ENCODE peak calls at places on chromosomes 4 and X, in four cellular contexts. D, S, O and I are unnamed samples.

GRCh38 chr4:20474119-20474518 is 222.4 kb downstream of the SLIT2 start:
- DNase-seq in D (peak), S (no peak), O (no peak), I (no peak)

GRCh38 chrX:106901781-106902219 is 1.3 kb downstream of the RIPPLY1 start:
- DNase-seq in D (no peak), S (no peak), O (no peak), I (no peak)

GRCh38 chrX:151675121-151675746 is 20.0 kb upstream of the PRRG3 start:
- DNase-seq in D (no peak), S (no peak), O (no peak), I (no peak)

GRCh38 chr4:1578968-1579833 is 104.9 kb downstream of the FAM53A start:
- DNase-seq in D (peak), S (peak), O (peak), I (peak)

GRCh38 chr4:131288441-131288840 is 1860.7 kb upstream of the PCDH10 start:
- DNase-seq in D (no peak), S (no peak), O (no peak), I (no peak)

GRCh38 chrX:40105791-40106676 is 8.3 kb upstream of the BCOR start:
- DNase-seq in D (peak), S (peak), O (peak), I (peak)

GRCh38 chr4:61200195-61200990 is at the start of gene ADGRL3:
- DNase-seq in D (peak), S (peak), O (no peak), I (no peak)

GRCh38 chr4:111937368-111937767 is 207.9 kb upstream of the FAM241A start:
- DNase-seq in D (peak), S (no peak), O (no peak), I (no peak)

GRCh38 chr4:112325522-112325921 is 28.4 kb downstream of the ALPK1 start:
- DNase-seq in D (no peak), S (no peak), O (no peak), I (no peak)

GRCh38 chr4:160848901-160849735 is 1314.7 kb downstream of the FSTL5 start:
- DNase-seq in D (peak), S (no peak), O (no peak), I (peak)

GRCh38 chr4:37268311-37268710 is 23.8 kb downstream of the NWD2 start:
- DNase-seq in D (no peak), S (no peak), O (no peak), I (no peak)

GRCh38 chrX:69158166-69159040 is 6.8 kb downstream of the PJA1 start:
- DNase-seq in D (peak), S (peak), O (peak), I (peak)

GRCh38 chr4:73603854-73604584 is 16.2 kb downstream of the RASSF6 start:
- DNase-seq in D (peak), S (no peak), O (no peak), I (no peak)

GRCh38 chr4:129822708-129823504 is 727.0 kb downstream of the C4orf33 start:
- DNase-seq in D (peak), S (peak), O (no peak), I (peak)

GRCh38 chrX:25523574-25523973 is 507.8 kb upstream of the ARX start:
- DNase-seq in D (peak), S (peak), O (peak), I (peak)

GRCh38 chr4:185925910-185926360 is 113.9 kb upstream of the SORBS2 start:
- DNase-seq in D (no peak), S (peak), O (no peak), I (no peak)

GRCh38 chr4:1369484-1370079 is 22.6 kb downstream of the UVSSA start:
- DNase-seq in D (no peak), S (no peak), O (no peak), I (no peak)

GRCh38 chr4:105304085-105304484 is 157.4 kb downstream of the TET2 start:
- DNase-seq in D (no peak), S (no peak), O (no peak), I (no peak)

GRCh38 chrX:153877571-153878261 is 8.3 kb downstream of the L1CAM start:
- DNase-seq in D (no peak), S (no peak), O (no peak), I (no peak)

GRCh38 chrX:30504309-30504708 is 73.3 kb downstream of the TASL start:
- DNase-seq in D (peak), S (no peak), O (no peak), I (no peak)

GRCh38 chrX:9207142-9207541 is 173.2 kb upstream of the FAM9B start:
- DNase-seq in D (peak), S (no peak), O (no peak), I (no peak)

GRCh38 chr4:8721621-8722020 is 129.1 kb downstream of the CPZ start:
- DNase-seq in D (no peak), S (peak), O (no peak), I (no peak)

GRCh38 chr4:10278071-10278470 is 161.5 kb upstream of the WDR1 start:
- DNase-seq in D (no peak), S (no peak), O (no peak), I (no peak)

GRCh38 chr4:140149851-140150635 is 3.9 kb downstream of the MAML3 start:
- DNase-seq in D (peak), S (peak), O (peak), I (peak)

GRCh38 chrX:116317409-116317808 is 119.0 kb upstream of the SLC6A14 start:
- DNase-seq in D (peak), S (peak), O (no peak), I (no peak)

GRCh38 chrX:20742106-20742505 is 475.4 kb upstream of the RPS6KA3 start:
- DNase-seq in D (no peak), S (no peak), O (no peak), I (no peak)

GRCh38 chrX:140090800-140091275 is 125.5 kb upstream of the CXorf66 start:
- DNase-seq in D (no peak), S (no peak), O (no peak), I (no peak)

GRCh38 chr4:156615066-156615514 is 356.5 kb downstream of the PDGFC start:
- DNase-seq in D (peak), S (no peak), O (no peak), I (peak)

GRCh38 chrX:102517331-102517730 is 792 bp upstream of the TMSB15A start:
- DNase-seq in D (peak), S (no peak), O (no peak), I (no peak)

GRCh38 chr4:39555472-39555871 is 28.2 kb upstream of the UGDH start:
- DNase-seq in D (no peak), S (no peak), O (no peak), I (no peak)

GRCh38 chr4:75895744-75896314 is 6.4 kb downstream of the PPEF2 start:
- DNase-seq in D (peak), S (no peak), O (no peak), I (peak)

GRCh38 chrX:10897768-10898167 is 213.4 kb upstream of the HCCS start:
- DNase-seq in D (no peak), S (no peak), O (no peak), I (no peak)

GRCh38 chrX:63101879-63102620 is 249.1 kb downstream of the SPIN4 start:
- DNase-seq in D (no peak), S (no peak), O (no peak), I (no peak)

GRCh38 chrX:19578956-19579355 is 63.6 kb upstream of the MAP3K15 start:
- DNase-seq in D (no peak), S (peak), O (no peak), I (no peak)

DNA sequence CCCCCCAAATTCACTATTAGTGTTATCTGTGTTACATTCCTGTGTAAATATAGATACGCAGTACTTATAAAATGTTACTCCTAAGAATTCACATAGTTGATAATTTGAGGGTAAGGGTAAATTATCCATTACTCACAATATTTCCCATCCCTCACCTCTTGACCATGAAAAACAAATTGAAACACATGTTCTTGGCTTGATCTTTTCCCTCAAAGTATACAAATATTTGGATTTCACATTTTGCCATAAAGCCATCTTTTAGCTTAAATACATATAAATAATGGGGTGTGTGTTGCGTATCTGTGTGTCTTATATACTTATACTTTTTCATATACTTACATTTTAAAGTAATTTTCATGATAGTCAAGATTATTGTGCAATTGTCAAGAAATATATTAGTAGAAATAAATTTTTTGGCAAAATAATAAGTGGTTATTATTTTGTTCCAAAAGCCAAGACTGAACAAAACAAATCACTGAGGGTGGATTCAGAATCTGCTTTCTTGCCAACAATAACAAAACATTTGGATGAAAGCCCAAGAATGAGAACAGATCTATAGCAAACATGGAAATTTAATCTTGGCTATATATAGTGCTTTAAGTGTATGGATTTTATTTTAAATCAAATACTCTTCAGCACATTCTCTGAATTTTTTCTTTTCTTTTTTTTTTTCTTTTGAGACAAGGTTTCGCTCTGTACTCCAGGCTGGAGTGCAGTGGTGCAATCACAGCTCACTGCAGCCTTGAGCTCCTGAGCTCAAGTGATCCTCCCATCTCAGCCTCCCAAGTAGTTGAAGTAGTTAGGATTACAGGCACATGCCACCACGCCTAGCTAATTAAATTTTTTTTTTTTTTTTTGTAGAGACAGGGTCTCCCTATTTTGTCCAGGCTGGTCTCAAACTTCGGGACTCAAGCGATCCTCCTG is 48.5 kb upstream of the PRSS48 start:
- DNase-seq in D (peak), S (no peak), O (no peak), I (no peak)
- H3K4me3 ChIP-seq in D (no peak), S (peak), O (no peak), I (no peak)

DNA sequence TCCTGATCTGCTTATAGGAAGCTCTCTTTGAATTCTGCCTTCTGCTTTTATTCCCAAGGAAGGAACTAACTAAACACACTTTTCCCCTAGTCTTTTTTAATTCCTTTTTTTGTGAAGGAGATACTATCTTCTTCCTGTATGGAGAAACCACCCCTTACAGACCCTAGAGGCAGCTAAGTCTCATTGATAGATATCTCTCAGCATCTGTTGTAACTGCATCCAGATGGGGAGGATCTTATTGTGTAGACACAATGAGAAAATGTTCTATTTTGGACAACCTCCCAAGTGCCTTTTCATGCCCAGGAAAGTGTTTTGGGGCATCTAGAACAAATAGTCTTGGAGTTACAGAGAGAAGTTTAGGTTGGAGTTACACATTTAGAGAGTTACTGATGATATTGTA is 64.4 kb downstream of the AFF1 start:
- DNase-seq in D (no peak), S (no peak), O (no peak), I (no peak)
- H3K4me3 ChIP-seq in D (no peak), S (no peak), O (no peak), I (no peak)

GRCh38 chrX:23785564-23785963 is 2.6 kb downstream of the SAT1 start:
- DNase-seq in D (peak), S (no peak), O (no peak), I (no peak)
- H3K4me3 ChIP-seq in D (peak), S (peak), O (peak), I (no peak)

GRCh38 chr4:4865705-4866123 is 6.2 kb downstream of the MSX1 start:
- DNase-seq in D (no peak), S (no peak), O (no peak), I (no peak)
- H3K4me3 ChIP-seq in D (peak), S (peak), O (no peak), I (no peak)

GRCh38 chrX:134369576-134369975 is 90.4 kb upstream of the HPRT1 start:
- DNase-seq in D (no peak), S (no peak), O (no peak), I (no peak)
- H3K4me3 ChIP-seq in D (no peak), S (no peak), O (no peak), I (no peak)